ENCODE peak calls at places on chromosomes 7 and 10, in five cellular contexts. One of them, this sample, is unnamed. For H3K27me3 and H3K4me1, the result is how much of the 10 kb centered on the place peaks cover.

GRCh38 chr7:55533050-55533728 is 39.1 kb downstream of the VOPP1 start:
- DNase-seq in HCT116: no peak
- DNase-seq in transverse colon: peak
- DNase-seq in HepG2: no peak
- DNase-seq in suprapubic skin: no peak
- DNase-seq in this sample: peak

GRCh38 chr7:30062587-30062986 is 34.4 kb downstream of the PLEKHA8 start:
- DNase-seq in HepG2: peak
- DNase-seq in suprapubic skin: no peak
- DNase-seq in transverse colon: no peak
- DNase-seq in HCT116: peak
- DNase-seq in this sample: no peak

GRCh38 chr10:88461426-88461825 is 121.7 kb downstream of the RNLS start:
- DNase-seq in suprapubic skin: no peak
- DNase-seq in HCT116: no peak
- DNase-seq in HepG2: no peak
- DNase-seq in transverse colon: no peak
- DNase-seq in this sample: no peak

GRCh38 chr7:90723233-90723632 is 127.1 kb downstream of the CDK14 start:
- DNase-seq in suprapubic skin: no peak
- DNase-seq in transverse colon: no peak
- DNase-seq in HepG2: no peak
- DNase-seq in HCT116: no peak
- DNase-seq in this sample: no peak

GRCh38 chr10:95273393-95274312 is 17.1 kb downstream of the PDLIM1 start:
- DNase-seq in suprapubic skin: no peak
- DNase-seq in HCT116: no peak
- DNase-seq in transverse colon: peak
- DNase-seq in HepG2: peak
- DNase-seq in this sample: peak

GRCh38 chr7:135320277-135320676 is 86.6 kb downstream of the STRA8 start:
- DNase-seq in HepG2: no peak
- DNase-seq in HCT116: no peak
- DNase-seq in suprapubic skin: no peak
- DNase-seq in transverse colon: peak
- DNase-seq in this sample: peak

GRCh38 chr10:100510533-100511308 is 8.9 kb downstream of the SEC31B start:
- DNase-seq in transverse colon: no peak
- DNase-seq in suprapubic skin: no peak
- DNase-seq in HCT116: no peak
- DNase-seq in HepG2: no peak
- DNase-seq in this sample: peak

GRCh38 chr7:4675771-4676373 is 6.2 kb upstream of the FOXK1 start:
- DNase-seq in suprapubic skin: no peak
- DNase-seq in transverse colon: no peak
- DNase-seq in HepG2: no peak
- DNase-seq in HCT116: no peak
- DNase-seq in this sample: no peak

GRCh38 chr7:98097042-98097645 is 9.5 kb upstream of the LMTK2 start:
- DNase-seq in HCT116: peak
- DNase-seq in suprapubic skin: no peak
- DNase-seq in HepG2: no peak
- DNase-seq in transverse colon: no peak
- DNase-seq in this sample: no peak

GRCh38 chr10:117137911-117138642 is at the start of gene VAX1:
- DNase-seq in transverse colon: no peak
- DNase-seq in HepG2: no peak
- DNase-seq in HCT116: no peak
- DNase-seq in suprapubic skin: no peak
- DNase-seq in this sample: no peak

GRCh38 chr10:89129850-89130396 is 77.2 kb downstream of the CH25H start:
- DNase-seq in transverse colon: no peak
- DNase-seq in HCT116: no peak
- DNase-seq in suprapubic skin: no peak
- DNase-seq in HepG2: no peak
- DNase-seq in this sample: no peak

GRCh38 chr10:130192276-130192848 is 56.2 kb downstream of the GLRX3 start:
- DNase-seq in HepG2: no peak
- DNase-seq in HCT116: no peak
- DNase-seq in suprapubic skin: no peak
- DNase-seq in transverse colon: no peak
- DNase-seq in this sample: no peak

GRCh38 chr10:70054902-70055301 is 2.3 kb downstream of the MACROH2A2 start:
- DNase-seq in HepG2: no peak
- DNase-seq in HCT116: no peak
- DNase-seq in suprapubic skin: no peak
- DNase-seq in transverse colon: no peak
- DNase-seq in this sample: no peak

GRCh38 chr10:70053212-70053895 is 708 bp downstream of the MACROH2A2 start:
- DNase-seq in HCT116: no peak
- DNase-seq in transverse colon: no peak
- DNase-seq in HepG2: no peak
- DNase-seq in suprapubic skin: no peak
- DNase-seq in this sample: no peak

GRCh38 chr10:70053896-70054641 is 1.4 kb downstream of the MACROH2A2 start:
- DNase-seq in transverse colon: peak
- DNase-seq in HCT116: peak
- DNase-seq in suprapubic skin: no peak
- DNase-seq in HepG2: peak
- DNase-seq in this sample: peak

GRCh38 chr10:70052462-70053211 is at the start of gene MACROH2A2:
- DNase-seq in transverse colon: peak
- DNase-seq in HCT116: peak
- DNase-seq in HepG2: peak
- DNase-seq in suprapubic skin: no peak
- DNase-seq in this sample: peak

GRCh38 chr10:70055550-70055949 is 2.9 kb downstream of the MACROH2A2 start:
- DNase-seq in suprapubic skin: no peak
- DNase-seq in transverse colon: no peak
- DNase-seq in HepG2: no peak
- DNase-seq in HCT116: no peak
- DNase-seq in this sample: no peak
- H3K27me3 ChIP-seq in suprapubic skin: under half
- H3K27me3 ChIP-seq in transverse colon: under half
- H3K27me3 ChIP-seq in HepG2: under half
- H3K27me3 ChIP-seq in HCT116: under half
- H3K27me3 ChIP-seq in this sample: under half

DNA sequence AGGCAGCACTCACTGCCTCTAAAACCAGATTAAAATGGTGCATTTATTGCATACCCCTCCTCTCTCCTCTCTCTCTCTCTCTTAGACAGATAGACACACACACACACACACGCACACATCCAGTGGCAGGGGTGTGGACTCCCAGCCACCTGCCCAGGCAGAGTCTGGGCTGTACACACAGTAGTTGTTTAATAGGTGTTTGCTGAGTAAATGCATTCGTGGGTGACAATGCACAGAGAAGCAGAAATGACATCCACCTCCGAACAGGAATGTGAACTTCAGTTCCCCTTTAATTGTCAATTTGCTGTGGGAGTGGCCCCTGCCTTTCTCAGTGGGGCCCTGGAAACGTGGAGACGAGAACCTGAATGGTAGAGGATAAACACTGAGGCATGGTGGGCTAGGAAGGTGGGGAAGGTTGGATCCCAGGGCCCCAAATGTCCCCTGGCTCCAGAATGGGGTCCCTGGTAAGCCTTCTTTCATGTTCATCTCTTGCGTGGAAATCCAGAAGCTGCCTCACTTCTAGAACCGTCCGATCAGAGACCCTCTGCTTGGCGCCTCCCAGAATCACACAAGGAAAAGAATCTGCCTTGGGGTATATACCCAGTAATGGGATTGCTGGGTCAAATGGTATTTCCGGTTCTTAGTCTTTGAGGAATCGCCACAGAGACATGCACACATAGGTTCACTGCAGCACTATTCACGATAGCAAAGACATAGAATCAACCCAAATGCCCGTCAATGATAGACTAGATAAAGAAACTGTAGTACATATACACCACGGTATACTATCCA is 58.5 kb upstream of the ECHDC3 start:
- DNase-seq in suprapubic skin: no peak
- DNase-seq in HepG2: peak
- DNase-seq in HCT116: no peak
- DNase-seq in transverse colon: peak
- DNase-seq in this sample: no peak
- H3K4me1 ChIP-seq in suprapubic skin: under half
- H3K4me1 ChIP-seq in HepG2: half or more
- H3K4me1 ChIP-seq in HCT116: under half
- H3K4me1 ChIP-seq in transverse colon: under half
- H3K4me1 ChIP-seq in this sample: under half

GRCh38 chr10:79292789-79293746 is 54.2 kb upstream of the PPIF start:
- DNase-seq in HCT116: no peak
- DNase-seq in HepG2: peak
- DNase-seq in transverse colon: no peak
- DNase-seq in suprapubic skin: no peak
- DNase-seq in this sample: peak

GRCh38 chr10:79295593-79295992 is 51.7 kb upstream of the PPIF start:
- DNase-seq in HepG2: no peak
- DNase-seq in suprapubic skin: no peak
- DNase-seq in transverse colon: peak
- DNase-seq in HCT116: no peak
- DNase-seq in this sample: no peak

GRCh38 chr10:79296431-79296830 is 50.8 kb upstream of the PPIF start:
- DNase-seq in transverse colon: no peak
- DNase-seq in HCT116: no peak
- DNase-seq in suprapubic skin: no peak
- DNase-seq in HepG2: no peak
- DNase-seq in this sample: no peak

GRCh38 chr10:79292026-79292425 is 55.2 kb upstream of the PPIF start:
- DNase-seq in transverse colon: no peak
- DNase-seq in suprapubic skin: no peak
- DNase-seq in HCT116: no peak
- DNase-seq in HepG2: no peak
- DNase-seq in this sample: peak

GRCh38 chr10:79293841-79294705 is 53.2 kb upstream of the PPIF start:
- DNase-seq in HCT116: no peak
- DNase-seq in HepG2: no peak
- DNase-seq in suprapubic skin: no peak
- DNase-seq in transverse colon: peak
- DNase-seq in this sample: peak
- TF ChIP-seq POLR2AphosphoS5 in HCT116: no peak
- TF ChIP-seq POLR2AphosphoS5 in HepG2: no peak
- TF ChIP-seq POLR2AphosphoS5 in suprapubic skin: no peak
- TF ChIP-seq POLR2AphosphoS5 in transverse colon: no peak
- TF ChIP-seq POLR2AphosphoS5 in this sample: peak

GRCh38 chr7:36358589-36358988 is 31.1 kb upstream of the ANLN start:
- DNase-seq in transverse colon: no peak
- DNase-seq in HepG2: no peak
- DNase-seq in HCT116: no peak
- DNase-seq in suprapubic skin: no peak
- DNase-seq in this sample: no peak

GRCh38 chr7:36360244-36360643 is 29.4 kb upstream of the ANLN start:
- DNase-seq in HCT116: no peak
- DNase-seq in HepG2: no peak
- DNase-seq in transverse colon: no peak
- DNase-seq in suprapubic skin: no peak
- DNase-seq in this sample: no peak

GRCh38 chr7:36361227-36361626 is 28.4 kb upstream of the ANLN start:
- DNase-seq in suprapubic skin: no peak
- DNase-seq in HCT116: no peak
- DNase-seq in HepG2: no peak
- DNase-seq in transverse colon: no peak
- DNase-seq in this sample: no peak

GRCh38 chr7:36355490-36355889 is 34.2 kb upstream of the ANLN start:
- DNase-seq in transverse colon: no peak
- DNase-seq in HepG2: no peak
- DNase-seq in suprapubic skin: no peak
- DNase-seq in HCT116: no peak
- DNase-seq in this sample: no peak

DNA sequence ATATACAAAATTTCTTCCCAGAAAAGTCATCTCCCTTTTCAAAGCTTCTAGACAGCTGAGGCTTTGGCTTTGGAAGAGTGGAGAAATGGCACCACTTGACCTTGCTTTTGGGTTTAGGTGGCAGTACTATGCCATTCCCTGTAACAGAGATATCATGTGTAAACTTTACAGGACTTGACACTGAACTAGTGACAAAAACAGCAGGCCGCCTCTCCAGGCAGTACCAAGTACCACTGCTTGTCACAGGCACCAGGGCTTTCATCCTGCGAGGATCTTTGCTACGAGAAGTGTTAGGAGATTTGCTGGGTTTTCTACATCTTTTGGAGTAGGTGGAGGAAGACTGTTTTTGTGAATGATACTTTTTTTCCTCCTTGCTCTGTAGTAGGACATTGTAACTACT is 32.6 kb upstream of the ANLN start:
- DNase-seq in transverse colon: no peak
- DNase-seq in HCT116: no peak
- DNase-seq in HepG2: no peak
- DNase-seq in suprapubic skin: no peak
- DNase-seq in this sample: no peak
- H3K27me3 ChIP-seq in transverse colon: under half
- H3K27me3 ChIP-seq in HCT116: under half
- H3K27me3 ChIP-seq in HepG2: under half
- H3K27me3 ChIP-seq in suprapubic skin: under half
- H3K27me3 ChIP-seq in this sample: under half

DNA sequence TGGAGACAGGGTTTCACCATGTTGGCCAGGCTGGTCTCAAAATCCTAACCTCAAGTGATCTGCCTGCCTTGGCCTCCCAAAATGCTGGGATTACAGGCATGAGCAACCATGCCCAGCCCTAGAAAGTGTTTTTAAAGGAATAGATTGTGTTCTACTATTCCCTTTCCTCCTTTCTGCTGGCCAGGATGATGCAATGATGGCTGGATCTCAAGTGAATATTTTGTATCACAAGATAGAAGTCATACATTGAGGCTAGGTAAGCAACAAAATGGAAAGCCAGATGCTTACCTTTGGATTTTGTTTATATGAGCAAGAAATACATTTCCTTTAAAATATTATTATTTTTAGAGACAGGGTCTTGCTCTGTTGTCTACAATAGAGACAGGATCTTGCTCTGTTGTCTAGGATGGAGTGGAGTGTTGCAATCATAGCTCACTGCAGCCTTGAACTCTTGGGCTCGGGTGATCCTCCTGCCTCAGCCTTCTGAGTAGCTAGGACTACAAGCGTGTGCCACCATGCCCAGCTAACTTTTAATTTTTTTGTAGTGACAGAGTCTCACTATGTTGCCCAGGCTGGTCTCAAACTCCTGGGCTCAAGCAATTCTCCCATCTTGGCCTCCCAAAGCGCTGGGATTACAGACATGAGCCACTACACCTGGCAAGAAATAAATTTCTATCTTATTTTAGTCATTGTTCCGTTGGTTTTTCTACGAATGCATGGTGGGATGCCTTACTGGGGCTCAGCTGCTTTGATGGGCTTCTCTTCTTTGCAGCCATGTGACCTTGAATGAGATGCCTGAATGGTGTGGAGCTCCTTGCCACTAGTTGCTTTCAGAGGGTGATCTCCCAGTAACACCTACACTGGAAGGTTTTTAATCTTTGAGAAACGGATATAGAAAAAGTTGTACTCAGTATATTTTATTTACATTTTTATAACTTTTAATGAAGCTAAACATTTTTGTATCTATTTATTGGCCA is 5.8 kb upstream of the AEBP1 start:
- DNase-seq in HCT116: no peak
- DNase-seq in transverse colon: no peak
- DNase-seq in suprapubic skin: no peak
- DNase-seq in HepG2: no peak
- DNase-seq in this sample: no peak
- H3K4me1 ChIP-seq in HCT116: under half
- H3K4me1 ChIP-seq in transverse colon: under half
- H3K4me1 ChIP-seq in suprapubic skin: under half
- H3K4me1 ChIP-seq in HepG2: half or more
- H3K4me1 ChIP-seq in this sample: under half